ENCODE peak calls at places on chromosomes 12 and 14, in four cellular contexts. One of them, this sample, is unnamed.
A peak's percentile ranks its signal among the peaks of the same experiment; 100 is the strongest.

GRCh38 chr12:124162151-124163110 is 132.5 kb upstream of the RFLNA start:
- DNase-seq in activated gamma-delta T cell treated with Interleukin-2 at 50 U/mL for 16 hours: no peak
- DNase-seq in natural killer cell treated with Interleukin-12 subunit alpha and Interleukin-12 subunit beta and Interleukin-15 and Interleukin-18, amount 100 ng/mL, for 72 hours: no peak
- DNase-seq in NCI-H2171 treated with DMSO at 0.1 percent for 48 hours: peak; percentile 24
- DNase-seq in this sample: no peak

GRCh38 chr14:79825046-79825521 is 386.2 kb downstream of the DIO2 start:
- DNase-seq in activated gamma-delta T cell treated with Interleukin-2 at 50 U/mL for 16 hours: no peak
- DNase-seq in natural killer cell treated with Interleukin-12 subunit alpha and Interleukin-12 subunit beta and Interleukin-15 and Interleukin-18, amount 100 ng/mL, for 72 hours: no peak
- DNase-seq in NCI-H2171 treated with DMSO at 0.1 percent for 48 hours: peak; percentile 31
- DNase-seq in this sample: no peak

GRCh38 chr14:105071942-105072341 is 6.7 kb upstream of the GPR132 start:
- DNase-seq in activated gamma-delta T cell treated with Interleukin-2 at 50 U/mL for 16 hours: no peak
- DNase-seq in natural killer cell treated with Interleukin-12 subunit alpha and Interleukin-12 subunit beta and Interleukin-15 and Interleukin-18, amount 100 ng/mL, for 72 hours: no peak
- DNase-seq in NCI-H2171 treated with DMSO at 0.1 percent for 48 hours: no peak
- DNase-seq in this sample: peak; percentile 79

GRCh38 chr12:127893875-127894635 is 372.9 kb upstream of the TMEM132C start:
- DNase-seq in activated gamma-delta T cell treated with Interleukin-2 at 50 U/mL for 16 hours: no peak
- DNase-seq in natural killer cell treated with Interleukin-12 subunit alpha and Interleukin-12 subunit beta and Interleukin-15 and Interleukin-18, amount 100 ng/mL, for 72 hours: no peak
- DNase-seq in NCI-H2171 treated with DMSO at 0.1 percent for 48 hours: peak; percentile 7
- DNase-seq in this sample: no peak

GRCh38 chr12:49809369-49810158 is 18.6 kb downstream of the NCKAP5L start:
- DNase-seq in activated gamma-delta T cell treated with Interleukin-2 at 50 U/mL for 16 hours: no peak
- DNase-seq in natural killer cell treated with Interleukin-12 subunit alpha and Interleukin-12 subunit beta and Interleukin-15 and Interleukin-18, amount 100 ng/mL, for 72 hours: peak; percentile 5
- DNase-seq in NCI-H2171 treated with DMSO at 0.1 percent for 48 hours: peak; percentile 67
- DNase-seq in this sample: no peak

GRCh38 chr12:130705174-130705880 is 10.8 kb downstream of the RIMBP2 start:
- DNase-seq in activated gamma-delta T cell treated with Interleukin-2 at 50 U/mL for 16 hours: no peak
- DNase-seq in natural killer cell treated with Interleukin-12 subunit alpha and Interleukin-12 subunit beta and Interleukin-15 and Interleukin-18, amount 100 ng/mL, for 72 hours: no peak
- DNase-seq in NCI-H2171 treated with DMSO at 0.1 percent for 48 hours: no peak
- DNase-seq in this sample: no peak

GRCh38 chr12:57404966-57405640 is 25.7 kb downstream of the R3HDM2 start:
- DNase-seq in activated gamma-delta T cell treated with Interleukin-2 at 50 U/mL for 16 hours: no peak
- DNase-seq in natural killer cell treated with Interleukin-12 subunit alpha and Interleukin-12 subunit beta and Interleukin-15 and Interleukin-18, amount 100 ng/mL, for 72 hours: no peak
- DNase-seq in NCI-H2171 treated with DMSO at 0.1 percent for 48 hours: no peak
- DNase-seq in this sample: no peak

GRCh38 chr14:75213172-75213571 is 36.8 kb upstream of the TMED10 start:
- DNase-seq in activated gamma-delta T cell treated with Interleukin-2 at 50 U/mL for 16 hours: no peak
- DNase-seq in natural killer cell treated with Interleukin-12 subunit alpha and Interleukin-12 subunit beta and Interleukin-15 and Interleukin-18, amount 100 ng/mL, for 72 hours: no peak
- DNase-seq in NCI-H2171 treated with DMSO at 0.1 percent for 48 hours: no peak
- DNase-seq in this sample: no peak

GRCh38 chr12:43158126-43158525 is 393.9 kb downstream of the ADAMTS20 start:
- DNase-seq in activated gamma-delta T cell treated with Interleukin-2 at 50 U/mL for 16 hours: no peak
- DNase-seq in natural killer cell treated with Interleukin-12 subunit alpha and Interleukin-12 subunit beta and Interleukin-15 and Interleukin-18, amount 100 ng/mL, for 72 hours: no peak
- DNase-seq in NCI-H2171 treated with DMSO at 0.1 percent for 48 hours: no peak
- DNase-seq in this sample: no peak

GRCh38 chr12:89884365-89884915 is 175.8 kb upstream of the ATP2B1 start:
- DNase-seq in activated gamma-delta T cell treated with Interleukin-2 at 50 U/mL for 16 hours: no peak
- DNase-seq in natural killer cell treated with Interleukin-12 subunit alpha and Interleukin-12 subunit beta and Interleukin-15 and Interleukin-18, amount 100 ng/mL, for 72 hours: no peak
- DNase-seq in NCI-H2171 treated with DMSO at 0.1 percent for 48 hours: peak; percentile 59
- DNase-seq in this sample: no peak

GRCh38 chr14:39807271-39807670 is 375.0 kb upstream of the FBXO33 start:
- DNase-seq in activated gamma-delta T cell treated with Interleukin-2 at 50 U/mL for 16 hours: no peak
- DNase-seq in natural killer cell treated with Interleukin-12 subunit alpha and Interleukin-12 subunit beta and Interleukin-15 and Interleukin-18, amount 100 ng/mL, for 72 hours: no peak
- DNase-seq in NCI-H2171 treated with DMSO at 0.1 percent for 48 hours: no peak
- DNase-seq in this sample: no peak

GRCh38 chr12:11916113-11916512 is 154.6 kb upstream of the BCL2L14 start:
- DNase-seq in activated gamma-delta T cell treated with Interleukin-2 at 50 U/mL for 16 hours: no peak
- DNase-seq in natural killer cell treated with Interleukin-12 subunit alpha and Interleukin-12 subunit beta and Interleukin-15 and Interleukin-18, amount 100 ng/mL, for 72 hours: no peak
- DNase-seq in NCI-H2171 treated with DMSO at 0.1 percent for 48 hours: no peak
- DNase-seq in this sample: no peak

GRCh38 chr14:24442240-24443052 is at the start of gene SDR39U1:
- DNase-seq in activated gamma-delta T cell treated with Interleukin-2 at 50 U/mL for 16 hours: peak; percentile 97
- DNase-seq in natural killer cell treated with Interleukin-12 subunit alpha and Interleukin-12 subunit beta and Interleukin-15 and Interleukin-18, amount 100 ng/mL, for 72 hours: peak; percentile 98
- DNase-seq in NCI-H2171 treated with DMSO at 0.1 percent for 48 hours: peak; percentile 100
- DNase-seq in this sample: peak; percentile 97

GRCh38 chr12:84912191-84913142 is at the start of gene SLC6A15:
- DNase-seq in activated gamma-delta T cell treated with Interleukin-2 at 50 U/mL for 16 hours: no peak
- DNase-seq in natural killer cell treated with Interleukin-12 subunit alpha and Interleukin-12 subunit beta and Interleukin-15 and Interleukin-18, amount 100 ng/mL, for 72 hours: no peak
- DNase-seq in NCI-H2171 treated with DMSO at 0.1 percent for 48 hours: peak; percentile 89
- DNase-seq in this sample: peak; percentile 82

GRCh38 chr14:90137807-90138206 is 76.0 kb downstream of the KCNK13 start:
- DNase-seq in activated gamma-delta T cell treated with Interleukin-2 at 50 U/mL for 16 hours: no peak
- DNase-seq in natural killer cell treated with Interleukin-12 subunit alpha and Interleukin-12 subunit beta and Interleukin-15 and Interleukin-18, amount 100 ng/mL, for 72 hours: no peak
- DNase-seq in NCI-H2171 treated with DMSO at 0.1 percent for 48 hours: no peak
- DNase-seq in this sample: no peak

GRCh38 chr12:124904306-124905098 is 9.9 kb downstream of the UBC start:
- DNase-seq in activated gamma-delta T cell treated with Interleukin-2 at 50 U/mL for 16 hours: no peak
- DNase-seq in natural killer cell treated with Interleukin-12 subunit alpha and Interleukin-12 subunit beta and Interleukin-15 and Interleukin-18, amount 100 ng/mL, for 72 hours: no peak
- DNase-seq in NCI-H2171 treated with DMSO at 0.1 percent for 48 hours: no peak
- DNase-seq in this sample: peak; percentile 91

GRCh38 chr14:75832621-75833297 is 149.0 kb downstream of the TGFB3 start:
- DNase-seq in activated gamma-delta T cell treated with Interleukin-2 at 50 U/mL for 16 hours: no peak
- DNase-seq in natural killer cell treated with Interleukin-12 subunit alpha and Interleukin-12 subunit beta and Interleukin-15 and Interleukin-18, amount 100 ng/mL, for 72 hours: no peak
- DNase-seq in NCI-H2171 treated with DMSO at 0.1 percent for 48 hours: no peak
- DNase-seq in this sample: no peak

GRCh38 chr14:28707814-28708213 is 58.8 kb upstream of the FOXG1 start:
- DNase-seq in activated gamma-delta T cell treated with Interleukin-2 at 50 U/mL for 16 hours: no peak
- DNase-seq in natural killer cell treated with Interleukin-12 subunit alpha and Interleukin-12 subunit beta and Interleukin-15 and Interleukin-18, amount 100 ng/mL, for 72 hours: no peak
- DNase-seq in NCI-H2171 treated with DMSO at 0.1 percent for 48 hours: no peak
- DNase-seq in this sample: no peak

GRCh38 chr12:55693323-55694187 is 14.1 kb downstream of the ITGA7 start:
- DNase-seq in activated gamma-delta T cell treated with Interleukin-2 at 50 U/mL for 16 hours: no peak
- DNase-seq in natural killer cell treated with Interleukin-12 subunit alpha and Interleukin-12 subunit beta and Interleukin-15 and Interleukin-18, amount 100 ng/mL, for 72 hours: no peak
- DNase-seq in NCI-H2171 treated with DMSO at 0.1 percent for 48 hours: no peak
- DNase-seq in this sample: no peak

GRCh38 chr12:12333980-12334709 is 15.9 kb downstream of the MANSC1 start:
- DNase-seq in activated gamma-delta T cell treated with Interleukin-2 at 50 U/mL for 16 hours: peak; percentile 67
- DNase-seq in natural killer cell treated with Interleukin-12 subunit alpha and Interleukin-12 subunit beta and Interleukin-15 and Interleukin-18, amount 100 ng/mL, for 72 hours: peak; percentile 64
- DNase-seq in NCI-H2171 treated with DMSO at 0.1 percent for 48 hours: peak; percentile 25
- DNase-seq in this sample: peak; percentile 88

GRCh38 chr14:36478782-36479181 is 41.2 kb downstream of the NKX2-1 start:
- DNase-seq in activated gamma-delta T cell treated with Interleukin-2 at 50 U/mL for 16 hours: no peak
- DNase-seq in natural killer cell treated with Interleukin-12 subunit alpha and Interleukin-12 subunit beta and Interleukin-15 and Interleukin-18, amount 100 ng/mL, for 72 hours: no peak
- DNase-seq in NCI-H2171 treated with DMSO at 0.1 percent for 48 hours: no peak
- DNase-seq in this sample: no peak

GRCh38 chr14:75562048-75562447 is 16.4 kb upstream of the FLVCR2 start:
- DNase-seq in activated gamma-delta T cell treated with Interleukin-2 at 50 U/mL for 16 hours: no peak
- DNase-seq in natural killer cell treated with Interleukin-12 subunit alpha and Interleukin-12 subunit beta and Interleukin-15 and Interleukin-18, amount 100 ng/mL, for 72 hours: peak; percentile 63
- DNase-seq in NCI-H2171 treated with DMSO at 0.1 percent for 48 hours: no peak
- DNase-seq in this sample: no peak

GRCh38 chr12:53231859-53232640 is at the start of gene RARG:
- DNase-seq in activated gamma-delta T cell treated with Interleukin-2 at 50 U/mL for 16 hours: peak; percentile 55
- DNase-seq in natural killer cell treated with Interleukin-12 subunit alpha and Interleukin-12 subunit beta and Interleukin-15 and Interleukin-18, amount 100 ng/mL, for 72 hours: peak; percentile 60
- DNase-seq in NCI-H2171 treated with DMSO at 0.1 percent for 48 hours: peak; percentile 8
- DNase-seq in this sample: peak; percentile 89

GRCh38 chr12:104490221-104490620 is 33.5 kb downstream of the CHST11 start:
- DNase-seq in activated gamma-delta T cell treated with Interleukin-2 at 50 U/mL for 16 hours: no peak
- DNase-seq in natural killer cell treated with Interleukin-12 subunit alpha and Interleukin-12 subunit beta and Interleukin-15 and Interleukin-18, amount 100 ng/mL, for 72 hours: no peak
- DNase-seq in NCI-H2171 treated with DMSO at 0.1 percent for 48 hours: no peak
- DNase-seq in this sample: no peak

GRCh38 chr14:55336161-55336560 is 64.9 kb downstream of the FBXO34 start:
- DNase-seq in activated gamma-delta T cell treated with Interleukin-2 at 50 U/mL for 16 hours: peak; percentile 19
- DNase-seq in natural killer cell treated with Interleukin-12 subunit alpha and Interleukin-12 subunit beta and Interleukin-15 and Interleukin-18, amount 100 ng/mL, for 72 hours: no peak
- DNase-seq in NCI-H2171 treated with DMSO at 0.1 percent for 48 hours: no peak
- DNase-seq in this sample: no peak

GRCh38 chr12:15978431-15978950 is 67.4 kb downstream of the DERA start:
- DNase-seq in activated gamma-delta T cell treated with Interleukin-2 at 50 U/mL for 16 hours: no peak
- DNase-seq in natural killer cell treated with Interleukin-12 subunit alpha and Interleukin-12 subunit beta and Interleukin-15 and Interleukin-18, amount 100 ng/mL, for 72 hours: no peak
- DNase-seq in NCI-H2171 treated with DMSO at 0.1 percent for 48 hours: no peak
- DNase-seq in this sample: no peak

GRCh38 chr14:96538663-96539317 is 36.6 kb downstream of the PAPOLA start:
- DNase-seq in activated gamma-delta T cell treated with Interleukin-2 at 50 U/mL for 16 hours: no peak
- DNase-seq in natural killer cell treated with Interleukin-12 subunit alpha and Interleukin-12 subunit beta and Interleukin-15 and Interleukin-18, amount 100 ng/mL, for 72 hours: no peak
- DNase-seq in NCI-H2171 treated with DMSO at 0.1 percent for 48 hours: no peak
- DNase-seq in this sample: no peak

GRCh38 chr12:40015360-40015759 is 90.5 kb downstream of the SLC2A13 start:
- DNase-seq in activated gamma-delta T cell treated with Interleukin-2 at 50 U/mL for 16 hours: no peak
- DNase-seq in natural killer cell treated with Interleukin-12 subunit alpha and Interleukin-12 subunit beta and Interleukin-15 and Interleukin-18, amount 100 ng/mL, for 72 hours: no peak
- DNase-seq in NCI-H2171 treated with DMSO at 0.1 percent for 48 hours: no peak
- DNase-seq in this sample: no peak

GRCh38 chr12:84911331-84912190 is 1.0 kb downstream of the SLC6A15 start:
- DNase-seq in activated gamma-delta T cell treated with Interleukin-2 at 50 U/mL for 16 hours: no peak
- DNase-seq in natural killer cell treated with Interleukin-12 subunit alpha and Interleukin-12 subunit beta and Interleukin-15 and Interleukin-18, amount 100 ng/mL, for 72 hours: no peak
- DNase-seq in NCI-H2171 treated with DMSO at 0.1 percent for 48 hours: peak; percentile 85
- DNase-seq in this sample: peak; percentile 40

GRCh38 chr14:35333797-35334743 is 41.9 kb downstream of the PSMA6 start:
- DNase-seq in activated gamma-delta T cell treated with Interleukin-2 at 50 U/mL for 16 hours: peak; percentile 26
- DNase-seq in natural killer cell treated with Interleukin-12 subunit alpha and Interleukin-12 subunit beta and Interleukin-15 and Interleukin-18, amount 100 ng/mL, for 72 hours: peak; percentile 77
- DNase-seq in NCI-H2171 treated with DMSO at 0.1 percent for 48 hours: no peak
- DNase-seq in this sample: no peak

GRCh38 chr14:104121142-104121541 is 17.2 kb upstream of the KIF26A start:
- DNase-seq in activated gamma-delta T cell treated with Interleukin-2 at 50 U/mL for 16 hours: no peak
- DNase-seq in natural killer cell treated with Interleukin-12 subunit alpha and Interleukin-12 subunit beta and Interleukin-15 and Interleukin-18, amount 100 ng/mL, for 72 hours: peak; percentile 29
- DNase-seq in NCI-H2171 treated with DMSO at 0.1 percent for 48 hours: no peak
- DNase-seq in this sample: no peak

GRCh38 chr12:57320639-57321038 is 69.7 kb upstream of the STAC3 start:
- DNase-seq in activated gamma-delta T cell treated with Interleukin-2 at 50 U/mL for 16 hours: no peak
- DNase-seq in natural killer cell treated with Interleukin-12 subunit alpha and Interleukin-12 subunit beta and Interleukin-15 and Interleukin-18, amount 100 ng/mL, for 72 hours: no peak
- DNase-seq in NCI-H2171 treated with DMSO at 0.1 percent for 48 hours: no peak
- DNase-seq in this sample: no peak

GRCh38 chr12:13376627-13377373 is 180.3 kb downstream of the EMP1 start:
- DNase-seq in activated gamma-delta T cell treated with Interleukin-2 at 50 U/mL for 16 hours: no peak
- DNase-seq in natural killer cell treated with Interleukin-12 subunit alpha and Interleukin-12 subunit beta and Interleukin-15 and Interleukin-18, amount 100 ng/mL, for 72 hours: no peak
- DNase-seq in NCI-H2171 treated with DMSO at 0.1 percent for 48 hours: no peak
- DNase-seq in this sample: no peak

GRCh38 chr12:28457785-28458184 is 267.5 kb downstream of the CCDC91 start:
- DNase-seq in activated gamma-delta T cell treated with Interleukin-2 at 50 U/mL for 16 hours: no peak
- DNase-seq in natural killer cell treated with Interleukin-12 subunit alpha and Interleukin-12 subunit beta and Interleukin-15 and Interleukin-18, amount 100 ng/mL, for 72 hours: no peak
- DNase-seq in NCI-H2171 treated with DMSO at 0.1 percent for 48 hours: no peak
- DNase-seq in this sample: no peak

GRCh38 chr14:22333408-22334274 is 255.4 kb downstream of the DAD1 start:
- DNase-seq in activated gamma-delta T cell treated with Interleukin-2 at 50 U/mL for 16 hours: peak; percentile 35
- DNase-seq in natural killer cell treated with Interleukin-12 subunit alpha and Interleukin-12 subunit beta and Interleukin-15 and Interleukin-18, amount 100 ng/mL, for 72 hours: no peak
- DNase-seq in NCI-H2171 treated with DMSO at 0.1 percent for 48 hours: no peak
- DNase-seq in this sample: no peak

GRCh38 chr12:54588110-54588831 is at the start of gene PPP1R1A:
- DNase-seq in activated gamma-delta T cell treated with Interleukin-2 at 50 U/mL for 16 hours: no peak
- DNase-seq in natural killer cell treated with Interleukin-12 subunit alpha and Interleukin-12 subunit beta and Interleukin-15 and Interleukin-18, amount 100 ng/mL, for 72 hours: no peak
- DNase-seq in NCI-H2171 treated with DMSO at 0.1 percent for 48 hours: no peak
- DNase-seq in this sample: no peak